ENCODE peak calls at places on chromosomes 1 and 21, in six cellular contexts. One of them, this sample, is unnamed.

GRCh38 chr1:56585985-56586384 is 6.6 kb upstream of the PLPP3 start:
- DNase-seq in tibial nerve: no peak
- DNase-seq in IMR-90: no peak
- DNase-seq in GM20000: no peak
- DNase-seq in hepatocyte: no peak
- DNase-seq in type B pancreatic cell: no peak
- DNase-seq in this sample: no peak

GRCh38 chr1:85059563-85059962 is 11.3 kb upstream of the MCOLN3 start:
- DNase-seq in tibial nerve: no peak
- DNase-seq in IMR-90: no peak
- DNase-seq in GM20000: no peak
- DNase-seq in hepatocyte: no peak
- DNase-seq in type B pancreatic cell: no peak
- DNase-seq in this sample: no peak

GRCh38 chr1:113488576-113489177 is 98.4 kb downstream of the MAGI3 start:
- DNase-seq in tibial nerve: no peak
- DNase-seq in IMR-90: no peak
- DNase-seq in GM20000: no peak
- DNase-seq in hepatocyte: no peak
- DNase-seq in type B pancreatic cell: no peak
- DNase-seq in this sample: no peak

GRCh38 chr1:202945483-202945882 is 12.6 kb downstream of the ADIPOR1 start:
- DNase-seq in tibial nerve: no peak
- DNase-seq in IMR-90: no peak
- DNase-seq in GM20000: no peak
- DNase-seq in hepatocyte: no peak
- DNase-seq in type B pancreatic cell: no peak
- DNase-seq in this sample: no peak

GRCh38 chr1:60129916-60130315 is 56.3 kb upstream of the C1orf87 start:
- DNase-seq in tibial nerve: no peak
- DNase-seq in IMR-90: no peak
- DNase-seq in GM20000: no peak
- DNase-seq in hepatocyte: no peak
- DNase-seq in type B pancreatic cell: no peak
- DNase-seq in this sample: no peak

GRCh38 chr1:118821801-118822200 is 166.3 kb downstream of the TBX15 start:
- DNase-seq in tibial nerve: no peak
- DNase-seq in IMR-90: no peak
- DNase-seq in GM20000: no peak
- DNase-seq in hepatocyte: no peak
- DNase-seq in type B pancreatic cell: no peak
- DNase-seq in this sample: no peak

GRCh38 chr1:234845097-234845660 is 235.2 kb upstream of the IRF2BP2 start:
- DNase-seq in tibial nerve: no peak
- DNase-seq in IMR-90: no peak
- DNase-seq in GM20000: no peak
- DNase-seq in hepatocyte: no peak
- DNase-seq in type B pancreatic cell: no peak
- DNase-seq in this sample: no peak

GRCh38 chr1:39023140-39023539 is 3.0 kb upstream of the NDUFS5 start:
- DNase-seq in tibial nerve: no peak
- DNase-seq in IMR-90: no peak
- DNase-seq in GM20000: no peak
- DNase-seq in hepatocyte: no peak
- DNase-seq in type B pancreatic cell: no peak
- DNase-seq in this sample: no peak

GRCh38 chr1:186519981-186520380 is 59.1 kb upstream of the PDC start:
- DNase-seq in tibial nerve: no peak
- DNase-seq in IMR-90: peak; percentile 55
- DNase-seq in GM20000: no peak
- DNase-seq in hepatocyte: no peak
- DNase-seq in type B pancreatic cell: no peak
- DNase-seq in this sample: no peak

GRCh38 chr1:37817481-37817880 is 9.5 kb upstream of the YRDC start:
- DNase-seq in tibial nerve: no peak
- DNase-seq in IMR-90: peak; percentile 40
- DNase-seq in GM20000: no peak
- DNase-seq in hepatocyte: peak; percentile 44
- DNase-seq in type B pancreatic cell: no peak
- DNase-seq in this sample: no peak

GRCh38 chr1:217048104-217048707 is 325.0 kb upstream of the ESRRG start:
- DNase-seq in tibial nerve: no peak
- DNase-seq in IMR-90: no peak
- DNase-seq in GM20000: peak; percentile 24
- DNase-seq in hepatocyte: no peak
- DNase-seq in type B pancreatic cell: no peak
- DNase-seq in this sample: no peak

GRCh38 chr1:42684139-42684538 is 1.9 kb downstream of the YBX1 start:
- DNase-seq in tibial nerve: no peak
- DNase-seq in IMR-90: peak; percentile 16
- DNase-seq in GM20000: no peak
- DNase-seq in hepatocyte: no peak
- DNase-seq in type B pancreatic cell: no peak
- DNase-seq in this sample: no peak

GRCh38 chr1:209675567-209676154 is 449 bp downstream of the G0S2 start:
- DNase-seq in tibial nerve: no peak
- DNase-seq in IMR-90: peak; percentile 16
- DNase-seq in GM20000: no peak
- DNase-seq in hepatocyte: peak; percentile 37
- DNase-seq in type B pancreatic cell: no peak
- DNase-seq in this sample: no peak

GRCh38 chr1:29707796-29708195 is 471.5 kb downstream of the PTPRU start:
- DNase-seq in tibial nerve: no peak
- DNase-seq in IMR-90: no peak
- DNase-seq in GM20000: no peak
- DNase-seq in hepatocyte: no peak
- DNase-seq in type B pancreatic cell: no peak
- DNase-seq in this sample: no peak

GRCh38 chr1:59569198-59569597 is 245.6 kb upstream of the HOOK1 start:
- DNase-seq in tibial nerve: no peak
- DNase-seq in IMR-90: no peak
- DNase-seq in GM20000: no peak
- DNase-seq in hepatocyte: no peak
- DNase-seq in type B pancreatic cell: no peak
- DNase-seq in this sample: no peak

GRCh38 chr1:50936321-50936720 is 23.7 kb downstream of the FAF1 start:
- DNase-seq in tibial nerve: no peak
- DNase-seq in IMR-90: peak; percentile 4
- DNase-seq in GM20000: no peak
- DNase-seq in hepatocyte: no peak
- DNase-seq in type B pancreatic cell: no peak
- DNase-seq in this sample: no peak

GRCh38 chr1:197170538-197170937 is 24.1 kb upstream of the ASPM start:
- DNase-seq in tibial nerve: no peak
- DNase-seq in IMR-90: no peak
- DNase-seq in GM20000: no peak
- DNase-seq in hepatocyte: no peak
- DNase-seq in type B pancreatic cell: no peak
- DNase-seq in this sample: no peak

GRCh38 chr21:16169102-16169511 is 439.3 kb downstream of the USP25 start:
- DNase-seq in tibial nerve: no peak
- DNase-seq in IMR-90: peak; percentile 8
- DNase-seq in GM20000: no peak
- DNase-seq in hepatocyte: peak; percentile 44
- DNase-seq in type B pancreatic cell: no peak
- DNase-seq in this sample: no peak

GRCh38 chr21:35641271-35642016 is 418.9 kb downstream of the SETD4 start:
- DNase-seq in tibial nerve: no peak
- DNase-seq in IMR-90: peak; percentile 67
- DNase-seq in GM20000: no peak
- DNase-seq in hepatocyte: no peak
- DNase-seq in type B pancreatic cell: no peak
- DNase-seq in this sample: no peak

GRCh38 chr1:117321680-117322609 is 45.3 kb upstream of the MAN1A2 start:
- DNase-seq in tibial nerve: no peak
- DNase-seq in IMR-90: no peak
- DNase-seq in GM20000: no peak
- DNase-seq in hepatocyte: peak; percentile 24
- DNase-seq in type B pancreatic cell: no peak
- DNase-seq in this sample: no peak

DNA sequence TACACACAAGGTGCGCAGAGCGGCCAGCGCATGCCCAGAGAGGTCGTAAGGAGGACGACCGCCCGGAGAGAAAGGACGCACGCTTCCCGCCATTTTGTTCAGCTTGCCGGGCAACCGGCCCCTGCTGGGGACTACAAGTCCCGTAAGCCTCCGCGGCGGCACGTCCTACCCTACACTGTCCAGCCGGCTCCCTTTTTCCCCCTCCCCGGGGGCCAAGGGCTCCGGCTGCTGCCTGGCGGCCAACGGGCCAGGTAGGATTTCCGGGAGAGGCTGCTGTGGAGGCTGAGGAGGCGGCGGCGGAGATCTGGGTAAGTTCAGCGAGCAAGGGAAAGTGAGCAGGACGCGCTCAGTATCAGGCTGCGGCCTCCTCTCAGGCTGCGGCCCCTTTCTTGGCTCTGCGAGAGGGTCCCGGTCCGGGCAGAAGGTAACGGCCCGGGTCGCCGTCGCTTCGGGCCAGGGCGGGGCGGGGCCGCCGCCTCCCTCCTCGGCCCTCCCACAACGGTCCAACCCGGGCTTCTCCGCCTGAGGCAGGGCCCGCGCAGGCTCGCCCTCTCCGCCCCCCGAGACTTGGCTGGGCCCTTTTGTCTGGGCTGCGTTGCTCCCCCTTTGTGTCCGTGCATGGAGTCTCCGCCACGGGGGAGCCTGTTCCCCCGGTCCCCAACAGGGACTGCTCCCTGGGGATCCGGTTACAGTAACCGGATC is at the start of gene PHACTR4:
- DNase-seq in tibial nerve: peak; percentile 74
- DNase-seq in IMR-90: peak; percentile 91
- DNase-seq in GM20000: peak; percentile 94
- DNase-seq in hepatocyte: peak; percentile 96
- DNase-seq in type B pancreatic cell: peak; percentile 92
- DNase-seq in this sample: peak; percentile 82
- TF ChIP-seq CTCF in tibial nerve: peak; percentile 11
- TF ChIP-seq CTCF in IMR-90: no peak
- TF ChIP-seq CTCF in GM20000: no peak
- TF ChIP-seq CTCF in hepatocyte: no peak
- TF ChIP-seq CTCF in type B pancreatic cell: no peak
- TF ChIP-seq CTCF in this sample: no peak

GRCh38 chr1:162500805-162501204 is 3.2 kb downstream of the UHMK1 start:
- DNase-seq in tibial nerve: no peak
- DNase-seq in IMR-90: peak; percentile 36
- DNase-seq in GM20000: no peak
- DNase-seq in hepatocyte: peak; percentile 3
- DNase-seq in type B pancreatic cell: no peak
- DNase-seq in this sample: no peak

GRCh38 chr1:162502077-162502476 is 4.5 kb downstream of the UHMK1 start:
- DNase-seq in tibial nerve: no peak
- DNase-seq in IMR-90: no peak
- DNase-seq in GM20000: no peak
- DNase-seq in hepatocyte: no peak
- DNase-seq in type B pancreatic cell: no peak
- DNase-seq in this sample: no peak

GRCh38 chr1:162497723-162498441 is at the start of gene UHMK1:
- DNase-seq in tibial nerve: peak; percentile 92
- DNase-seq in IMR-90: peak; percentile 87
- DNase-seq in GM20000: peak; percentile 92
- DNase-seq in hepatocyte: peak; percentile 96
- DNase-seq in type B pancreatic cell: peak; percentile 85
- DNase-seq in this sample: peak; percentile 74

GRCh38 chr1:162497104-162497722 is 405 bp upstream of the UHMK1 start:
- DNase-seq in tibial nerve: no peak
- DNase-seq in IMR-90: no peak
- DNase-seq in GM20000: no peak
- DNase-seq in hepatocyte: no peak
- DNase-seq in type B pancreatic cell: no peak
- DNase-seq in this sample: no peak

DNA sequence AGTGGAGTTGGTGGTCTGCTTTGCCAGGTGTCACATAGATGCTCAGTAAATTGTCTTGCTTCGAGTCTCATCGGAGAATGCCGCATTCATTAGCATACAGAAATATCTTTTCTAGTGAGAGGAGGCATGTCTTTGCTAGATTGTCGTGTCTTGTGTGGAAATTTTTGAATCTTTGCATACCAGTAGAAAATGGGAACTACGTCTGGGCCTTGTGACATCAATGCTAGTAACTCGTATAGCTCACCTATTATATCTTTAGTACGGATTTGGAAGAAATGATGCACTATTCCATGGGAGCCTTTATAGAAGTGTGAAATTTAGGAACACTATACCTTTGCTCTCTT is 796 bp downstream of the UHMK1 start:
- DNase-seq in tibial nerve: no peak
- DNase-seq in IMR-90: peak; percentile 2
- DNase-seq in GM20000: peak; percentile 12
- DNase-seq in hepatocyte: peak; percentile 5
- DNase-seq in type B pancreatic cell: no peak
- DNase-seq in this sample: no peak
- TF ChIP-seq CTCF in tibial nerve: no peak
- TF ChIP-seq CTCF in IMR-90: no peak
- TF ChIP-seq CTCF in GM20000: no peak
- TF ChIP-seq CTCF in hepatocyte: no peak
- TF ChIP-seq CTCF in type B pancreatic cell: no peak
- TF ChIP-seq CTCF in this sample: no peak

GRCh38 chr1:17755120-17755519 is at the start of gene ACTL8:
- DNase-seq in tibial nerve: no peak
- DNase-seq in IMR-90: no peak
- DNase-seq in GM20000: no peak
- DNase-seq in hepatocyte: no peak
- DNase-seq in type B pancreatic cell: no peak
- DNase-seq in this sample: no peak
- TF ChIP-seq CTCF in tibial nerve: no peak
- TF ChIP-seq CTCF in IMR-90: peak; percentile 18
- TF ChIP-seq CTCF in GM20000: peak; percentile 10
- TF ChIP-seq CTCF in hepatocyte: no peak
- TF ChIP-seq CTCF in type B pancreatic cell: peak; percentile 58
- TF ChIP-seq CTCF in this sample: no peak

DNA sequence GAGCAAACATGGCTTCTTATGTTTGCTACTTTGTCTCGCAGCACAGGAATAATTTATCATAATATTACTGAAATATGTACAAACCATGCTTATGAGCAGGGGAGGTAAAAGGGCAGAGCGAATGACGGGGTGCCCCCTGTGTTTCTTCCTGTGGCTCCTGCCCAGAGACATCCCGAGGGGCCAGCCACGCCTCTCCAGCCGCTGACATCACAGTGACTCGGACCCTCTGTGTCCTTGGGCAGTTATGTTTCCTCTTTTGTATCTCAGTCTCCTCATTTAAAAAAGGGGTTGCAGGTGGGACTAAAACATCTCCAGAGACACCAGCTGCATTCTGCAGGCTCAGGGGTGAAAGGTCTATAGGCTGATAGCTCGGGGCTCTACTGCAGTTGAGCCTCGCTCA is 14.8 kb downstream of the A3GALT2 start:
- DNase-seq in tibial nerve: no peak
- DNase-seq in IMR-90: no peak
- DNase-seq in GM20000: no peak
- DNase-seq in hepatocyte: no peak
- DNase-seq in type B pancreatic cell: no peak
- DNase-seq in this sample: no peak
- TF ChIP-seq CTCF in tibial nerve: no peak
- TF ChIP-seq CTCF in IMR-90: no peak
- TF ChIP-seq CTCF in GM20000: no peak
- TF ChIP-seq CTCF in hepatocyte: no peak
- TF ChIP-seq CTCF in type B pancreatic cell: no peak
- TF ChIP-seq CTCF in this sample: no peak

DNA sequence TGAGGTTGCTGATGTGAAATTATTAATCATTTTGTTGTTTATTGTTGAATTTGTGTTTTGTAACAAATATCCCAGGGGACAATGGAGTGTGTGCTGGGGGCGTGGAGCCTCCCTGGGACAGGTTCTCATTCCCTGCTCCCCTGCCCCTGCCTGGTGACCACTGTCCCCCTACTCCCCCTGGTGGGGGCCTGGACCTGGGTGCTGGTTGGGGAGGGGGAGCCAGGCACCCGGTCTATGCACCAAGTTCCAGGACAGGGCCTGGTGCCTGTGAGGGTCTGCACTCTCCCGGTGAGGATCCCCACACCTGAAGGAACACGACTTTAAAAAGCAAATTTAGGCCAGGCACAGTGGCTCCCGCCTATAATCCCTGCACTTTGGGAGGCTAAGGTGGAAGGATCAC is 42.4 kb downstream of the CHD5 start:
- DNase-seq in tibial nerve: no peak
- DNase-seq in IMR-90: no peak
- DNase-seq in GM20000: no peak
- DNase-seq in hepatocyte: no peak
- DNase-seq in type B pancreatic cell: no peak
- DNase-seq in this sample: no peak
- TF ChIP-seq CTCF in tibial nerve: no peak
- TF ChIP-seq CTCF in IMR-90: no peak
- TF ChIP-seq CTCF in GM20000: no peak
- TF ChIP-seq CTCF in hepatocyte: no peak
- TF ChIP-seq CTCF in type B pancreatic cell: no peak
- TF ChIP-seq CTCF in this sample: no peak

This sample was measured in mesothelial cell of epicardium.